ENCODE peak calls at places on chromosomes 7 and 10, in five cellular contexts. F is NCI-H187; R is stimulated activated CD4-positive, alpha-beta T cell treated with anti-CD3 and anti-CD28 coated beads, Interleukin-15, amount 100 ng/mL, for 1 hour; B is GM23338; X is activated naive CD4-positive, alpha-beta T cell treated with anti-CD3 and anti-CD28 coated beads, Interleukin-2, amount 10 ng/mL, durations not matched to agents 7 days and 5 days. M is an unnamed sample.

GRCh38 chr10:12299222-12299973 is 49.9 kb upstream of the CAMK1D start:
- DNase-seq in F (no peak), R (no peak), B (no peak), X (no peak), M (no peak)

GRCh38 chr10:77641788-77642397 is 4.3 kb upstream of the KCNMA1 start:
- DNase-seq in F (peak), R (no peak), B (peak), X (peak), M (peak)

GRCh38 chr10:82922046-82922445 is 1047.1 kb downstream of the NRG3 start:
- DNase-seq in F (no peak), R (no peak), B (no peak), X (no peak), M (no peak)

GRCh38 chr7:36037121-36037662 is 115.9 kb upstream of the EEPD1 start:
- DNase-seq in F (no peak), R (no peak), B (peak), X (no peak), M (peak)

GRCh38 chr10:119737827-119738226 is 12.0 kb downstream of the INPP5F start:
- DNase-seq in F (no peak), R (no peak), B (peak), X (no peak), M (no peak)

GRCh38 chr10:119281581-119282071 is 74.3 kb downstream of the GRK5 start:
- DNase-seq in F (no peak), R (no peak), B (no peak), X (no peak), M (peak)

GRCh38 chr7:4797858-4798705 is 22.7 kb downstream of the AP5Z1 start:
- DNase-seq in F (no peak), R (peak), B (peak), X (peak), M (peak)

GRCh38 chr7:20562461-20562860 is 53.0 kb upstream of the ABCB5 start:
- DNase-seq in F (no peak), R (no peak), B (no peak), X (no peak), M (no peak)

GRCh38 chr7:87059525-87060287 is at the start of gene ELAPOR2:
- DNase-seq in F (peak), R (peak), B (peak), X (peak), M (peak)

GRCh38 chr10:37732685-37733084 is 124.7 kb downstream of the ZNF248 start:
- DNase-seq in F (no peak), R (no peak), B (no peak), X (no peak), M (no peak)

GRCh38 chr7:32379486-32380115 is 110.6 kb downstream of the LSM5 start:
- DNase-seq in F (no peak), R (no peak), B (no peak), X (no peak), M (no peak)

GRCh38 chr7:117827861-117828260 is 45.4 kb downstream of the CTTNBP2 start:
- DNase-seq in F (peak), R (no peak), B (no peak), X (no peak), M (no peak)

GRCh38 chr7:68269410-68269809 is 1272.8 kb downstream of the TYW1 start:
- DNase-seq in F (no peak), R (no peak), B (no peak), X (no peak), M (no peak)

M was measured in BE2C.